ENCODE peak calls at places on chromosome 1, in seven cellular contexts. One of them, this sample, is unnamed.

GRCh38 chr1:174152424-174152823 is 6.9 kb upstream of the RABGAP1L start:
- DNase-seq in T47D: no peak
- DNase-seq in SK-N-SH: no peak
- DNase-seq in HCT116: no peak
- DNase-seq in H1: no peak
- DNase-seq in HepG2: no peak
- DNase-seq in GM12878: no peak
- DNase-seq in this sample: no peak

GRCh38 chr1:242739246-242739645 is 214.7 kb upstream of the PLD5 start:
- DNase-seq in T47D: no peak
- DNase-seq in SK-N-SH: no peak
- DNase-seq in HCT116: no peak
- DNase-seq in H1: no peak
- DNase-seq in HepG2: no peak
- DNase-seq in GM12878: no peak
- DNase-seq in this sample: no peak

GRCh38 chr1:202659974-202660373 is 50.3 kb downstream of the SYT2 start:
- DNase-seq in T47D: no peak
- DNase-seq in SK-N-SH: no peak
- DNase-seq in HCT116: no peak
- DNase-seq in H1: no peak
- DNase-seq in HepG2: no peak
- DNase-seq in GM12878: no peak
- DNase-seq in this sample: peak; percentile 25

GRCh38 chr1:19067187-19067911 is 110.9 kb upstream of the IFFO2 start:
- DNase-seq in T47D: no peak
- DNase-seq in SK-N-SH: peak; percentile 63
- DNase-seq in HCT116: no peak
- DNase-seq in H1: no peak
- DNase-seq in HepG2: peak; percentile 82
- DNase-seq in GM12878: no peak
- DNase-seq in this sample: no peak

GRCh38 chr1:206872139-206872538 is 6.7 kb downstream of the IL20 start:
- DNase-seq in T47D: no peak
- DNase-seq in SK-N-SH: no peak
- DNase-seq in HCT116: no peak
- DNase-seq in H1: no peak
- DNase-seq in HepG2: no peak
- DNase-seq in GM12878: no peak
- DNase-seq in this sample: no peak

GRCh38 chr1:209267968-209268367 is 315.5 kb upstream of the CAMK1G start:
- DNase-seq in T47D: no peak
- DNase-seq in SK-N-SH: no peak
- DNase-seq in HCT116: no peak
- DNase-seq in H1: no peak
- DNase-seq in HepG2: no peak
- DNase-seq in GM12878: no peak
- DNase-seq in this sample: no peak

GRCh38 chr1:223102797-223103533 is 40.1 kb downstream of the TLR5 start:
- DNase-seq in T47D: peak; percentile 49
- DNase-seq in SK-N-SH: peak; percentile 37
- DNase-seq in HCT116: no peak
- DNase-seq in H1: no peak
- DNase-seq in HepG2: no peak
- DNase-seq in GM12878: no peak
- DNase-seq in this sample: no peak

GRCh38 chr1:51729824-51730284 is 113.0 kb downstream of the OSBPL9 start:
- DNase-seq in T47D: no peak
- DNase-seq in SK-N-SH: no peak
- DNase-seq in HCT116: no peak
- DNase-seq in H1: no peak
- DNase-seq in HepG2: no peak
- DNase-seq in GM12878: no peak
- DNase-seq in this sample: no peak

GRCh38 chr1:26364956-26365355 is 7.6 kb downstream of the ZNF683 start:
- DNase-seq in T47D: no peak
- DNase-seq in SK-N-SH: peak; percentile 12
- DNase-seq in HCT116: no peak
- DNase-seq in H1: no peak
- DNase-seq in HepG2: no peak
- DNase-seq in GM12878: no peak
- DNase-seq in this sample: no peak

GRCh38 chr1:215710340-215710971 is 143.4 kb downstream of the KCTD3 start:
- DNase-seq in T47D: no peak
- DNase-seq in SK-N-SH: peak; percentile 38
- DNase-seq in HCT116: peak; percentile 68
- DNase-seq in H1: peak; percentile 13
- DNase-seq in HepG2: peak; percentile 59
- DNase-seq in GM12878: no peak
- DNase-seq in this sample: peak; percentile 49

GRCh38 chr1:96183928-96184327 is 537.7 kb upstream of the PTBP2 start:
- DNase-seq in T47D: no peak
- DNase-seq in SK-N-SH: no peak
- DNase-seq in HCT116: no peak
- DNase-seq in H1: no peak
- DNase-seq in HepG2: no peak
- DNase-seq in GM12878: no peak
- DNase-seq in this sample: no peak
- TF ChIP-seq JUND in T47D: no peak
- TF ChIP-seq JUND in SK-N-SH: no peak
- TF ChIP-seq JUND in HCT116: no peak
- TF ChIP-seq JUND in H1: no peak
- TF ChIP-seq JUND in HepG2: no peak
- TF ChIP-seq JUND in GM12878: no peak
- TF ChIP-seq JUND in this sample: no peak

GRCh38 chr1:1085911-1086841 is 12.1 kb upstream of the RNF223 start:
- DNase-seq in T47D: no peak
- DNase-seq in SK-N-SH: peak; percentile 19
- DNase-seq in HCT116: no peak
- DNase-seq in H1: no peak
- DNase-seq in HepG2: no peak
- DNase-seq in GM12878: no peak
- DNase-seq in this sample: no peak
- TF ChIP-seq JUND in T47D: no peak
- TF ChIP-seq JUND in SK-N-SH: no peak
- TF ChIP-seq JUND in HCT116: no peak
- TF ChIP-seq JUND in H1: no peak
- TF ChIP-seq JUND in HepG2: no peak
- TF ChIP-seq JUND in GM12878: no peak
- TF ChIP-seq JUND in this sample: no peak

GRCh38 chr1:46697053-46697452 is 21.9 kb downstream of the EFCAB14 start:
- DNase-seq in T47D: no peak
- DNase-seq in SK-N-SH: no peak
- DNase-seq in HCT116: no peak
- DNase-seq in H1: no peak
- DNase-seq in HepG2: no peak
- DNase-seq in GM12878: no peak
- DNase-seq in this sample: no peak
- TF ChIP-seq JUND in T47D: no peak
- TF ChIP-seq JUND in SK-N-SH: no peak
- TF ChIP-seq JUND in HCT116: no peak
- TF ChIP-seq JUND in H1: no peak
- TF ChIP-seq JUND in HepG2: no peak
- TF ChIP-seq JUND in GM12878: no peak
- TF ChIP-seq JUND in this sample: no peak

DNA sequence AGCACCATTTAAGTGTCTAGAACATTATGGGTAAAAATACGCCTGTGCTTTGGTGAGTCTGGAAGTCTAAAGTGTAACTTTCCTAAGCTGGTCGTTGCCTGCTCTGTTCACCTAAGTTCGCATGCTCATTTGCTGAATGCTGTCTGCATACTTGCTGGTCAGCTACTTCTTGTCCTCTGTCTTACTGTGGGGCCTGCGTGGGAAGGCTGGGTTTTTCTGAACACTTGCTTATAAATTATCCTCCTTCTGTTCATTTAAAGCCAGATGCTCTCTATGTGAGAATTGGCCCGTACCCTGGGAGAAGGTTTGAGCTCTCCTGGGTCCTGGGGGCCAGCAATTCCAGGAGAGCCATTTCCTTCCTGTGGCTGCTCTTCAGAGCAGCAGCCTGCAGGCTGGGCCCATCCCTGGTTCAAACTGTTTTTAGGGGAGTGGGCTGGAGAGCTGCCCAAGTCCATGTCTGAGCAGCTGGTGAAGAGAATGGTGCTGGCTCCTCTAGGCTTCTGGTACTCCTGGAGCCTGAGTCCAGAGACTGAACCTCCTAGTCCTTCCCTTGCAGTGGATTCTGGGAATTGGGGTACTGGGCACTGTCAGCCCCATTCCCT is 75.7 kb downstream of the GALNT2 start:
- DNase-seq in T47D: no peak
- DNase-seq in SK-N-SH: no peak
- DNase-seq in HCT116: no peak
- DNase-seq in H1: no peak
- DNase-seq in HepG2: no peak
- DNase-seq in GM12878: no peak
- DNase-seq in this sample: no peak
- TF ChIP-seq JUND in T47D: no peak
- TF ChIP-seq JUND in SK-N-SH: no peak
- TF ChIP-seq JUND in HCT116: no peak
- TF ChIP-seq JUND in H1: no peak
- TF ChIP-seq JUND in HepG2: no peak
- TF ChIP-seq JUND in GM12878: no peak
- TF ChIP-seq JUND in this sample: no peak

GRCh38 chr1:162021124-162021523 is 2.5 kb downstream of the OLFML2B start:
- DNase-seq in T47D: no peak
- DNase-seq in SK-N-SH: no peak
- DNase-seq in HCT116: no peak
- DNase-seq in H1: no peak
- DNase-seq in HepG2: no peak
- DNase-seq in GM12878: no peak
- DNase-seq in this sample: no peak

GRCh38 chr1:162018418-162018817 is 5.3 kb downstream of the OLFML2B start:
- DNase-seq in T47D: no peak
- DNase-seq in SK-N-SH: no peak
- DNase-seq in HCT116: no peak
- DNase-seq in H1: no peak
- DNase-seq in HepG2: no peak
- DNase-seq in GM12878: no peak
- DNase-seq in this sample: no peak

GRCh38 chr1:162020145-162020544 is 3.5 kb downstream of the OLFML2B start:
- DNase-seq in T47D: no peak
- DNase-seq in SK-N-SH: no peak
- DNase-seq in HCT116: no peak
- DNase-seq in H1: no peak
- DNase-seq in HepG2: no peak
- DNase-seq in GM12878: no peak
- DNase-seq in this sample: no peak

GRCh38 chr1:162019436-162019835 is 4.2 kb downstream of the OLFML2B start:
- DNase-seq in T47D: no peak
- DNase-seq in SK-N-SH: no peak
- DNase-seq in HCT116: no peak
- DNase-seq in H1: no peak
- DNase-seq in HepG2: no peak
- DNase-seq in GM12878: no peak
- DNase-seq in this sample: no peak

GRCh38 chr1:162019006-162019405 is 4.7 kb downstream of the OLFML2B start:
- DNase-seq in T47D: no peak
- DNase-seq in SK-N-SH: peak; percentile 51
- DNase-seq in HCT116: no peak
- DNase-seq in H1: no peak
- DNase-seq in HepG2: no peak
- DNase-seq in GM12878: no peak
- DNase-seq in this sample: no peak
- TF ChIP-seq JUND in T47D: no peak
- TF ChIP-seq JUND in SK-N-SH: peak; percentile 52
- TF ChIP-seq JUND in HCT116: no peak
- TF ChIP-seq JUND in H1: no peak
- TF ChIP-seq JUND in HepG2: no peak
- TF ChIP-seq JUND in GM12878: no peak
- TF ChIP-seq JUND in this sample: no peak

DNA sequence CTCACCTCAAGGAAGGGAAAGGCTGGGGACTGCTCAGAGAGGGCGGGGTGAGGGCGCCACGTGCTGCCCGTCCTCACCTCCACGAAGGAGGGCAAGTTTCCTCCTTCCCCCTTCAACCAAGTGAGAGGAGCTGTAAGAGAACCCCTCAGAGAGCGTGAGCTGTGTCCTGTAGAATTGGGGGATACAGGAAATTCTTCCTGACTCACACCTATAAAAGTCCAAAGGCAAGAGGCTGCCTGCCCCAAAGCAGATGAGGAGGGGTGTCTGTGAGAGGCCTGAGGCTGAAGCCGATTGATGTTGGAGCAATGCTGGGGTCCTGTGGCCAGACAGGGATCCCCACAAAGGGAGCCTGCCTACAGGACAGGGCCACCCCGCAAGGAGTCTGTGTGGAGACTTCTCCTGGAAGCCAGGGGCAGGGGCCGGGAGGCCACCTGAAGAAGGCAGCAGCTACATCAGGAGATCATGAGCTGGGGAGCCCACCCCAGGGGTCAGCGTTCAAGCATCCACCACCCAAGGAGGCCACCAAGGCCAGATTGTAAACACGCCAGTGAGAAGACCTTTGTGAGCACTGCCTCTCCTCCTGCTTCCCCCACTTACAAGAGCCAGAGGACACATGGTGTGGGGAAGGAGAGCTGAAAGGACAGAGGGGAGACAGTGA is 27.7 kb downstream of the S100A6 start:
- DNase-seq in T47D: no peak
- DNase-seq in SK-N-SH: no peak
- DNase-seq in HCT116: no peak
- DNase-seq in H1: no peak
- DNase-seq in HepG2: no peak
- DNase-seq in GM12878: no peak
- DNase-seq in this sample: no peak
- TF ChIP-seq JUND in T47D: no peak
- TF ChIP-seq JUND in SK-N-SH: no peak
- TF ChIP-seq JUND in HCT116: no peak
- TF ChIP-seq JUND in H1: no peak
- TF ChIP-seq JUND in HepG2: no peak
- TF ChIP-seq JUND in GM12878: no peak
- TF ChIP-seq JUND in this sample: no peak

GRCh38 chr1:15468145-15468544 is 7.8 kb upstream of the CELA2B start:
- DNase-seq in T47D: no peak
- DNase-seq in SK-N-SH: no peak
- DNase-seq in HCT116: no peak
- DNase-seq in H1: no peak
- DNase-seq in HepG2: no peak
- DNase-seq in GM12878: no peak
- DNase-seq in this sample: no peak

GRCh38 chr1:15469836-15470495 is 5.9 kb upstream of the CELA2B start:
- DNase-seq in T47D: no peak
- DNase-seq in SK-N-SH: no peak
- DNase-seq in HCT116: no peak
- DNase-seq in H1: no peak
- DNase-seq in HepG2: no peak
- DNase-seq in GM12878: no peak
- DNase-seq in this sample: no peak

GRCh38 chr1:15476927-15477326 is 1.0 kb downstream of the CELA2B start:
- DNase-seq in T47D: no peak
- DNase-seq in SK-N-SH: no peak
- DNase-seq in HCT116: no peak
- DNase-seq in H1: no peak
- DNase-seq in HepG2: no peak
- DNase-seq in GM12878: no peak
- DNase-seq in this sample: no peak

GRCh38 chr1:15475737-15476314 is at the start of gene CELA2B:
- DNase-seq in T47D: no peak
- DNase-seq in SK-N-SH: no peak
- DNase-seq in HCT116: no peak
- DNase-seq in H1: no peak
- DNase-seq in HepG2: no peak
- DNase-seq in GM12878: no peak
- DNase-seq in this sample: no peak

GRCh38 chr1:15472595-15472994 is 3.3 kb upstream of the CELA2B start:
- DNase-seq in T47D: no peak
- DNase-seq in SK-N-SH: no peak
- DNase-seq in HCT116: no peak
- DNase-seq in H1: no peak
- DNase-seq in HepG2: no peak
- DNase-seq in GM12878: no peak
- DNase-seq in this sample: peak; percentile 63
- TF ChIP-seq JUND in T47D: no peak
- TF ChIP-seq JUND in SK-N-SH: no peak
- TF ChIP-seq JUND in HCT116: no peak
- TF ChIP-seq JUND in H1: no peak
- TF ChIP-seq JUND in HepG2: no peak
- TF ChIP-seq JUND in GM12878: no peak
- TF ChIP-seq JUND in this sample: no peak

This sample was measured in K562.